ENCODE peak calls at places on chromosomes 6 and 20, in nine cellular contexts. One of them, this sample, is unnamed.

GRCh38 chr6:166313255-166314070 is 5.3 kb upstream of the PRR18 start:
- ATAC-seq in Right ventricle myocardium inferior: peak
- ATAC-seq in aorta: peak
- ATAC-seq in left cardiac atrium: peak
- ATAC-seq in T-cell: peak
- ATAC-seq in activated CD8-positive, alpha-beta T cell treated with anti-CD3 and anti-CD28 coated beads for 36 hours: peak
- ATAC-seq in naive thymus-derived CD8-positive, alpha-beta T cell: peak
- ATAC-seq in sciatic nerve: peak
- ATAC-seq in right cardiac atrium: no peak
- ATAC-seq in this sample: peak

GRCh38 chr6:63537126-63537958 is 34.9 kb upstream of the LOC128125822 start:
- ATAC-seq in aorta: no peak
- ATAC-seq in right cardiac atrium: no peak
- ATAC-seq in naive thymus-derived CD8-positive, alpha-beta T cell: no peak
- ATAC-seq in left cardiac atrium: no peak
- ATAC-seq in sciatic nerve: no peak
- ATAC-seq in activated CD8-positive, alpha-beta T cell treated with anti-CD3 and anti-CD28 coated beads for 36 hours: no peak
- ATAC-seq in T-cell: no peak
- ATAC-seq in Right ventricle myocardium inferior: no peak
- ATAC-seq in this sample: no peak

GRCh38 chr6:138378463-138378862 is 758 bp downstream of the SMIM28 start:
- ATAC-seq in naive thymus-derived CD8-positive, alpha-beta T cell: no peak
- ATAC-seq in T-cell: no peak
- ATAC-seq in activated CD8-positive, alpha-beta T cell treated with anti-CD3 and anti-CD28 coated beads for 36 hours: no peak
- ATAC-seq in sciatic nerve: no peak
- ATAC-seq in Right ventricle myocardium inferior: no peak
- ATAC-seq in aorta: no peak
- ATAC-seq in left cardiac atrium: no peak
- ATAC-seq in right cardiac atrium: no peak
- ATAC-seq in this sample: no peak

GRCh38 chr6:89940225-89941027 is 46.2 kb downstream of the GJA10 start:
- ATAC-seq in aorta: peak
- ATAC-seq in left cardiac atrium: peak
- ATAC-seq in naive thymus-derived CD8-positive, alpha-beta T cell: peak
- ATAC-seq in T-cell: peak
- ATAC-seq in activated CD8-positive, alpha-beta T cell treated with anti-CD3 and anti-CD28 coated beads for 36 hours: peak
- ATAC-seq in right cardiac atrium: peak
- ATAC-seq in Right ventricle myocardium inferior: peak
- ATAC-seq in sciatic nerve: peak
- ATAC-seq in this sample: peak

GRCh38 chr6:2817778-2818443 is 23.8 kb downstream of the SERPINB1 start:
- ATAC-seq in naive thymus-derived CD8-positive, alpha-beta T cell: no peak
- ATAC-seq in left cardiac atrium: peak
- ATAC-seq in activated CD8-positive, alpha-beta T cell treated with anti-CD3 and anti-CD28 coated beads for 36 hours: no peak
- ATAC-seq in aorta: peak
- ATAC-seq in Right ventricle myocardium inferior: peak
- ATAC-seq in T-cell: no peak
- ATAC-seq in right cardiac atrium: peak
- ATAC-seq in sciatic nerve: peak
- ATAC-seq in this sample: peak

GRCh38 chr6:117545161-117545595 is 57.1 kb downstream of the GOPC start:
- ATAC-seq in left cardiac atrium: no peak
- ATAC-seq in sciatic nerve: no peak
- ATAC-seq in T-cell: no peak
- ATAC-seq in right cardiac atrium: no peak
- ATAC-seq in activated CD8-positive, alpha-beta T cell treated with anti-CD3 and anti-CD28 coated beads for 36 hours: no peak
- ATAC-seq in Right ventricle myocardium inferior: no peak
- ATAC-seq in aorta: no peak
- ATAC-seq in naive thymus-derived CD8-positive, alpha-beta T cell: no peak
- ATAC-seq in this sample: no peak

GRCh38 chr6:14270925-14271791 is 153.6 kb downstream of the CD83 start:
- ATAC-seq in T-cell: peak
- ATAC-seq in aorta: peak
- ATAC-seq in naive thymus-derived CD8-positive, alpha-beta T cell: peak
- ATAC-seq in activated CD8-positive, alpha-beta T cell treated with anti-CD3 and anti-CD28 coated beads for 36 hours: peak
- ATAC-seq in right cardiac atrium: peak
- ATAC-seq in Right ventricle myocardium inferior: no peak
- ATAC-seq in sciatic nerve: no peak
- ATAC-seq in left cardiac atrium: no peak
- ATAC-seq in this sample: peak

GRCh38 chr20:768426-768978 is at the start of gene SLC52A3:
- ATAC-seq in left cardiac atrium: peak
- ATAC-seq in sciatic nerve: no peak
- ATAC-seq in aorta: peak
- ATAC-seq in naive thymus-derived CD8-positive, alpha-beta T cell: no peak
- ATAC-seq in Right ventricle myocardium inferior: peak
- ATAC-seq in T-cell: no peak
- ATAC-seq in activated CD8-positive, alpha-beta T cell treated with anti-CD3 and anti-CD28 coated beads for 36 hours: no peak
- ATAC-seq in right cardiac atrium: peak
- ATAC-seq in this sample: no peak

GRCh38 chr6:91970700-91971099 is 1383.8 kb upstream of the MAP3K7 start:
- ATAC-seq in Right ventricle myocardium inferior: no peak
- ATAC-seq in T-cell: no peak
- ATAC-seq in left cardiac atrium: no peak
- ATAC-seq in right cardiac atrium: no peak
- ATAC-seq in aorta: no peak
- ATAC-seq in activated CD8-positive, alpha-beta T cell treated with anti-CD3 and anti-CD28 coated beads for 36 hours: no peak
- ATAC-seq in naive thymus-derived CD8-positive, alpha-beta T cell: no peak
- ATAC-seq in sciatic nerve: no peak
- ATAC-seq in this sample: no peak

GRCh38 chr6:143205170-143205879 is 144.6 kb downstream of the AIG1 start:
- ATAC-seq in activated CD8-positive, alpha-beta T cell treated with anti-CD3 and anti-CD28 coated beads for 36 hours: no peak
- ATAC-seq in naive thymus-derived CD8-positive, alpha-beta T cell: no peak
- ATAC-seq in right cardiac atrium: no peak
- ATAC-seq in T-cell: no peak
- ATAC-seq in aorta: no peak
- ATAC-seq in sciatic nerve: no peak
- ATAC-seq in Right ventricle myocardium inferior: no peak
- ATAC-seq in left cardiac atrium: no peak
- ATAC-seq in this sample: no peak